ENCODE peak calls at places on chromosomes 2 and 18, in four cellular contexts. One of them, this sample, is unnamed.

GRCh38 chr2:172328103-172328835 is 99.1 kb upstream of the ITGA6 start:
- DNase-seq in HCT116: no peak
- DNase-seq in HepG2: no peak
- DNase-seq in K562: no peak
- DNase-seq in this sample: no peak

GRCh38 chr18:36692909-36693308 is 135.9 kb downstream of the TPGS2 start:
- DNase-seq in HCT116: no peak
- DNase-seq in HepG2: no peak
- DNase-seq in K562: no peak
- DNase-seq in this sample: no peak

GRCh38 chr2:193695367-193695766 is 1500.6 kb upstream of the TMEFF2 start:
- DNase-seq in HCT116: peak
- DNase-seq in HepG2: peak
- DNase-seq in K562: no peak
- DNase-seq in this sample: no peak

GRCh38 chr2:222900354-222900753 is 39.5 kb downstream of the ACSL3 start:
- DNase-seq in HCT116: no peak
- DNase-seq in HepG2: no peak
- DNase-seq in K562: no peak
- DNase-seq in this sample: no peak

GRCh38 chr2:216634317-216635148 is 1.3 kb downstream of the IGFBP2 start:
- DNase-seq in HCT116: no peak
- DNase-seq in HepG2: no peak
- DNase-seq in K562: no peak
- DNase-seq in this sample: no peak

GRCh38 chr2:11877764-11878163 is 131.3 kb downstream of the LPIN1 start:
- DNase-seq in HCT116: no peak
- DNase-seq in HepG2: no peak
- DNase-seq in K562: no peak
- DNase-seq in this sample: no peak

GRCh38 chr18:10663750-10664149 is 137.9 kb downstream of the NAPG start:
- DNase-seq in HCT116: no peak
- DNase-seq in HepG2: no peak
- DNase-seq in K562: no peak
- DNase-seq in this sample: no peak

GRCh38 chr2:95076705-95077520 is 44.7 kb downstream of the MRPS5 start:
- DNase-seq in HCT116: peak
- DNase-seq in HepG2: peak
- DNase-seq in K562: peak
- DNase-seq in this sample: peak

GRCh38 chr18:78772369-78773302 is 207.0 kb upstream of the SALL3 start:
- DNase-seq in HCT116: no peak
- DNase-seq in HepG2: no peak
- DNase-seq in K562: no peak
- DNase-seq in this sample: no peak

GRCh38 chr2:20629581-20630291 is 21.2 kb downstream of the HS1BP3 start:
- DNase-seq in HCT116: no peak
- DNase-seq in HepG2: no peak
- DNase-seq in K562: no peak
- DNase-seq in this sample: no peak

GRCh38 chr2:211941359-211941758 is 597.2 kb downstream of the ERBB4 start:
- DNase-seq in HCT116: no peak
- DNase-seq in HepG2: no peak
- DNase-seq in K562: no peak
- DNase-seq in this sample: no peak

GRCh38 chr2:101723366-101724112 is 26.0 kb downstream of the MAP4K4 start:
- DNase-seq in HCT116: no peak
- DNase-seq in HepG2: no peak
- DNase-seq in K562: no peak
- DNase-seq in this sample: no peak

GRCh38 chr2:201644001-201644400 is 698 bp upstream of the TMEM237 start:
- DNase-seq in HCT116: no peak
- DNase-seq in HepG2: no peak
- DNase-seq in K562: no peak
- DNase-seq in this sample: no peak

GRCh38 chr2:39492095-39492590 is 55.1 kb upstream of the MAP4K3 start:
- DNase-seq in HCT116: no peak
- DNase-seq in HepG2: peak
- DNase-seq in K562: no peak
- DNase-seq in this sample: peak

GRCh38 chr2:43874776-43875451 is 36.1 kb downstream of the ABCG8 start:
- DNase-seq in HCT116: no peak
- DNase-seq in HepG2: no peak
- DNase-seq in K562: no peak
- DNase-seq in this sample: no peak

GRCh38 chr18:50627594-50628542 is 68.0 kb downstream of the MAPK4 start:
- DNase-seq in HCT116: no peak
- DNase-seq in HepG2: no peak
- DNase-seq in K562: no peak
- DNase-seq in this sample: no peak

GRCh38 chr2:234496442-234496834 is 443 bp downstream of the ARL4C start:
- DNase-seq in HCT116: no peak
- DNase-seq in HepG2: no peak
- DNase-seq in K562: peak
- DNase-seq in this sample: no peak

GRCh38 chr2:187995556-187995955 is 296.1 kb upstream of the GULP1 start:
- DNase-seq in HCT116: no peak
- DNase-seq in HepG2: no peak
- DNase-seq in K562: no peak
- DNase-seq in this sample: no peak

GRCh38 chr2:209974566-209974965 is 27.9 kb upstream of the RPE start:
- DNase-seq in HCT116: no peak
- DNase-seq in HepG2: no peak
- DNase-seq in K562: no peak
- DNase-seq in this sample: no peak

GRCh38 chr2:200405599-200406298 is 99.3 kb downstream of the SPATS2L start:
- DNase-seq in HCT116: peak
- DNase-seq in HepG2: peak
- DNase-seq in K562: peak
- DNase-seq in this sample: peak

GRCh38 chr2:17334300-17334699 is 183.9 kb downstream of the RAD51AP2 start:
- DNase-seq in HCT116: no peak
- DNase-seq in HepG2: no peak
- DNase-seq in K562: no peak
- DNase-seq in this sample: no peak

GRCh38 chr18:24270937-24271380 is 126.7 kb downstream of the OSBPL1A start:
- DNase-seq in HCT116: no peak
- DNase-seq in HepG2: no peak
- DNase-seq in K562: no peak
- DNase-seq in this sample: no peak

GRCh38 chr2:17966793-17967192 is 88.3 kb downstream of the KCNS3 start:
- DNase-seq in HCT116: no peak
- DNase-seq in HepG2: no peak
- DNase-seq in K562: no peak
- DNase-seq in this sample: no peak

GRCh38 chr2:200225943-200226342 is 80.5 kb upstream of the SPATS2L start:
- DNase-seq in HCT116: no peak
- DNase-seq in HepG2: no peak
- DNase-seq in K562: no peak
- DNase-seq in this sample: no peak

GRCh38 chr2:152171733-152172132 is 3.8 kb downstream of the STAM2 start:
- DNase-seq in HCT116: no peak
- DNase-seq in HepG2: no peak
- DNase-seq in K562: no peak
- DNase-seq in this sample: no peak

GRCh38 chr2:78984386-78984785 is 41.1 kb upstream of the REG3G start:
- DNase-seq in HCT116: no peak
- DNase-seq in HepG2: no peak
- DNase-seq in K562: no peak
- DNase-seq in this sample: no peak

GRCh38 chr2:30422437-30422805 is 24.6 kb upstream of the LCLAT1 start:
- DNase-seq in HCT116: peak
- DNase-seq in HepG2: no peak
- DNase-seq in K562: no peak
- DNase-seq in this sample: no peak

GRCh38 chr2:61887684-61888303 is 662 bp downstream of the CCT4 start:
- DNase-seq in HCT116: no peak
- DNase-seq in HepG2: peak
- DNase-seq in K562: no peak
- DNase-seq in this sample: no peak

GRCh38 chr2:66463206-66463605 is 28.3 kb downstream of the MEIS1 start:
- DNase-seq in HCT116: no peak
- DNase-seq in HepG2: no peak
- DNase-seq in K562: no peak
- DNase-seq in this sample: no peak

GRCh38 chr2:66461751-66462150 is 26.8 kb downstream of the MEIS1 start:
- DNase-seq in HCT116: no peak
- DNase-seq in HepG2: no peak
- DNase-seq in K562: no peak
- DNase-seq in this sample: no peak

GRCh38 chr2:66466435-66466834 is 31.5 kb downstream of the MEIS1 start:
- DNase-seq in HCT116: no peak
- DNase-seq in HepG2: no peak
- DNase-seq in K562: no peak
- DNase-seq in this sample: no peak

GRCh38 chr2:66462196-66462825 is 27.4 kb downstream of the MEIS1 start:
- DNase-seq in HCT116: no peak
- DNase-seq in HepG2: no peak
- DNase-seq in K562: no peak
- DNase-seq in this sample: no peak

GRCh38 chr2:66464930-66465637 is 30.2 kb downstream of the MEIS1 start:
- DNase-seq in HCT116: no peak
- DNase-seq in HepG2: no peak
- DNase-seq in K562: no peak
- DNase-seq in this sample: no peak
- TF ChIP-seq POLR2AphosphoS5 in HCT116: no peak
- TF ChIP-seq POLR2AphosphoS5 in HepG2: no peak
- TF ChIP-seq POLR2AphosphoS5 in K562: no peak
- TF ChIP-seq POLR2AphosphoS5 in this sample: no peak

DNA sequence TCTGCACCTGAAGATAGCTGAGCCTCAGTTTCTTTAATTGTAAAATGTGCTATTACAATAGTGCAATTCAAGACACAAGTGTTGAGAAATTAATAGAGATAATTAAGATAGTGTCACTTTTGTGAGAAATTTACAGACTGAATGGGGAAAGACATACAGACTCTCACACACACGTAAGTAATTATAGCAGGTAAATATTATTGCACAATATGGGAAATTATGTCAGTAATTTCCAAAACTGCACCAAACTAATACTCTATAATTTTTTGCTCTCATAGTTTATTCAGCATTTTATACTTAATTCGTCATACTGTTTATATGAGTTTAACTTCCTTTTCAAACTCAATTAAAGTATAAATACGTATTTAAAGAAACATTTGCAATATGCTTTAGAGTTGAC is 124.9 kb upstream of the GYPC start:
- DNase-seq in HCT116: no peak
- DNase-seq in HepG2: no peak
- DNase-seq in K562: no peak
- DNase-seq in this sample: no peak
- TF ChIP-seq TCF7L2 in HCT116: no peak
- TF ChIP-seq TCF7L2 in HepG2: no peak
- TF ChIP-seq TCF7L2 in K562: no peak
- TF ChIP-seq TCF7L2 in this sample: no peak

DNA sequence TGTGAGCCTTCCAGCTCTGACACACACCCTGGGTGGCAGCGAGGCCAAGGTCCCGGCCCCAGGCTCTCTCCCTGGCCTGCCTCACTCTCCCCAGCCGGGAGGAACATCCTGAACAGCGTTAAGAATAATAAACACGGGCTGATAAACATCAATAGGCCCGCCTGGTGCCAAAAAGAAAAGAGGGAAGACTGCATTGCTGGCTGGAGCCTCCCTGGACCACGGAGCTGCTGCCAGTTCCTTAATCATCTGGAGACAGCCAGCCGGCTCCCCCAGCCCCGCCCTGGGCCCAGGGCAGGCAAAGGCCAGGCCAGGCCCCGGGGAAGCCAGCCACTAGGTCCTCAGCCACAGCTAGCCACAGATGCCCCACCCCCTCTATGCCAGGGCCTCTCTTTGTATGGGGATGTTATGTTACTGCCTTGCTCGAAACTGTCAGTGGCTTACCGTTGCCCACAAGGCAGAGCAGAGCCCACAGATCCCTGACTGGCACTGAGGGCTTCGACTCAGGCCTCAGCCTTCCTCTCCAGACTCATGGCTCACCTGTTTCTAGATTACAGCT is 293.7 kb downstream of the DYSF start:
- DNase-seq in HCT116: no peak
- DNase-seq in HepG2: no peak
- DNase-seq in K562: peak
- DNase-seq in this sample: no peak
- TF ChIP-seq POLR2AphosphoS5 in HCT116: no peak
- TF ChIP-seq POLR2AphosphoS5 in HepG2: no peak
- TF ChIP-seq POLR2AphosphoS5 in K562: no peak
- TF ChIP-seq POLR2AphosphoS5 in this sample: peak

GRCh38 chr2:226514895-226515294 is 284.7 kb downstream of the IRS1 start:
- DNase-seq in HCT116: peak
- DNase-seq in HepG2: no peak
- DNase-seq in K562: no peak
- DNase-seq in this sample: no peak
- TF ChIP-seq TCF7L2 in HCT116: no peak
- TF ChIP-seq TCF7L2 in HepG2: no peak
- TF ChIP-seq TCF7L2 in K562: no peak
- TF ChIP-seq TCF7L2 in this sample: no peak

GRCh38 chr2:67559156-67559555 is 162.0 kb downstream of the ETAA1 start:
- DNase-seq in HCT116: no peak
- DNase-seq in HepG2: no peak
- DNase-seq in K562: no peak
- DNase-seq in this sample: no peak

GRCh38 chr2:67564626-67565025 is 167.5 kb downstream of the ETAA1 start:
- DNase-seq in HCT116: no peak
- DNase-seq in HepG2: no peak
- DNase-seq in K562: no peak
- DNase-seq in this sample: no peak

GRCh38 chr2:67560818-67561221 is 163.7 kb downstream of the ETAA1 start:
- DNase-seq in HCT116: no peak
- DNase-seq in HepG2: no peak
- DNase-seq in K562: no peak
- DNase-seq in this sample: no peak

GRCh38 chr2:67564076-67564475 is 166.9 kb downstream of the ETAA1 start:
- DNase-seq in HCT116: no peak
- DNase-seq in HepG2: no peak
- DNase-seq in K562: no peak
- DNase-seq in this sample: no peak

DNA sequence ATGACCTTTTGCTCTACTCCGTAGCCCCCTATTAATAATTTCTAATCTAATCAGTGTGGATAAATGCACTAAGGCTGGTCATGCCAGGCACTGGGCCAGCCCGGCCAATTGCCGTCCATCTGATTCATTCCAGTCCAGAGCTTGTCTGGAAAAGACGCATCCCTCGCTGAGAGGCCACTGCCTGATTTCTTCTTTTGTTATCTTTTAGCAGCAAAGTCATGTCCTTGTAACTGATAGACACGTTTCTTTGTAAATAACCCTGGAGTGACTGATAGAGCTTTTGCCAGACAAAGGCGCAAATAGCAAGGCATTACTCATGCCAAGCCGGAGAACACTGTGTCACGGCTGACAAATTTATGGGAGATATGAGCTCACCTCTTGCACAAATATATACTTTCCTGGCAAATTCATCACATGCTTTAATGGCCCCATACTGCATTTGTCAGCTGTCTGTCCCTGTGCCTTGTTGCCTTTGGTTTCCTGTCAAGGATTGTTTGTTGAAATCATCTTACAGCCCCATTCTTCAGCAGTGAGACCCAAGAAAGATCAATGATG is 164.4 kb downstream of the ETAA1 start:
- DNase-seq in HCT116: no peak
- DNase-seq in HepG2: no peak
- DNase-seq in K562: no peak
- DNase-seq in this sample: peak
- TF ChIP-seq POLR2AphosphoS5 in HCT116: no peak
- TF ChIP-seq POLR2AphosphoS5 in HepG2: no peak
- TF ChIP-seq POLR2AphosphoS5 in K562: no peak
- TF ChIP-seq POLR2AphosphoS5 in this sample: no peak

This sample was measured in Panc1.